ENCODE peak calls at places on chromosomes 11 and 22, in four cellular contexts. D is psoas muscle, U is upper lobe of right lung, M is lung. A is an unnamed sample. For H3K9me3, the result is how much of the 10 kb centered on the place peaks cover.

GRCh38 chr11:74037309-74037708 is 28.4 kb upstream of the UCP3 start:
- DNase-seq in D (no peak), U (no peak), M (no peak), A (no peak)

GRCh38 chr22:38817196-38817595 is 23.3 kb upstream of the DNAL4 start:
- DNase-seq in D (no peak), U (no peak), M (no peak), A (no peak)

GRCh38 chr11:44623716-44624491 is 58.4 kb downstream of the CD82 start:
- DNase-seq in D (no peak), U (peak), M (peak), A (no peak)

GRCh38 chr11:66676931-66677598 is 622 bp downstream of the RBM4B start:
- DNase-seq in D (no peak), U (no peak), M (no peak), A (no peak)

GRCh38 chr11:6271598-6271997 is 12.0 kb downstream of the CCKBR start:
- DNase-seq in D (no peak), U (no peak), M (no peak), A (no peak)

GRCh38 chr11:94283678-94284077 is 20.7 kb upstream of the IZUMO1R start:
- DNase-seq in D (no peak), U (no peak), M (no peak), A (no peak)

GRCh38 chr11:46364056-46364455 is 16.8 kb downstream of the DGKZ start:
- DNase-seq in D (no peak), U (no peak), M (no peak), A (peak)

GRCh38 chr11:46247090-46247489 is 30.4 kb upstream of the CREB3L1 start:
- DNase-seq in D (peak), U (no peak), M (no peak), A (no peak)

GRCh38 chr11:123197711-123198110 is 2.7 kb upstream of the CLMP start:
- DNase-seq in D (no peak), U (no peak), M (no peak), A (no peak)

GRCh38 chr11:218815-219593 is 11.5 kb downstream of the RIC8A start:
- DNase-seq in D (no peak), U (no peak), M (no peak), A (no peak)

GRCh38 chr11:12214751-12215150 is 104.4 kb downstream of the MICAL2 start:
- DNase-seq in D (no peak), U (no peak), M (no peak), A (no peak)

GRCh38 chr11:17019231-17019630 is 5.0 kb upstream of the PLEKHA7 start:
- DNase-seq in D (no peak), U (no peak), M (no peak), A (no peak)

GRCh38 chr11:16148301-16148787 is 208.0 kb downstream of the SOX6 start:
- DNase-seq in D (no peak), U (no peak), M (no peak), A (peak)

GRCh38 chr11:72752088-72752914 is at the start of gene ARAP1:
- DNase-seq in D (peak), U (peak), M (peak), A (peak)

GRCh38 chr11:15565846-15566245 is 451.1 kb downstream of the INSC start:
- DNase-seq in D (no peak), U (no peak), M (no peak), A (peak)

GRCh38 chr22:42645938-42646568 is 3.1 kb downstream of the CYB5R3 start:
- DNase-seq in D (no peak), U (no peak), M (no peak), A (no peak)

GRCh38 chr22:42646569-42647525 is 2.3 kb downstream of the CYB5R3 start:
- DNase-seq in D (no peak), U (peak), M (no peak), A (peak)

GRCh38 chr22:42649261-42650056 is at the start of gene CYB5R3:
- DNase-seq in D (peak), U (peak), M (peak), A (peak)

GRCh38 chr22:42648368-42649260 is 578 bp downstream of the CYB5R3 start:
- DNase-seq in D (peak), U (peak), M (peak), A (peak)

DNA sequence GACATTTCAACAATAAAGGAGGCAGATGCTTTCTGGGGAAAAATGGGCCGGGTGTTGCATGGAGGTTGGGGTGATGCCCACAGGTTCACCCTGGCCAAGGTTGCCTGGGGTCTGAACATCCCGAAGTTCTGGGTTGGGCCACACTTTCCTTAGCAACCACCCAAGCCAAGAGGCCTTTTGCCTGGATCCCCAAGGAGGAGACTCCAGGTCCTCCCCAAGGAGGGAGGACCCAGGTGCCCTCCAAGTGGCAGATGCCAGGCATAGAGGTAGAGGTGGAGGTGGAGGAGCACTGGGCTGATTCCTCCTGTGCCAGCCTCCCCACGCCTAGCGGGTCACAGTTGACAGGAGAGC is 1.2 kb downstream of the CYB5R3 start:
- DNase-seq in D (no peak), U (no peak), M (no peak), A (no peak)
- H3K4me3 ChIP-seq in D (peak), U (peak), M (peak), A (peak)

GRCh38 chr11:98143661-98144060 is 877.1 kb upstream of the CNTN5 start:
- DNase-seq in D (no peak), U (no peak), M (no peak), A (no peak)
- H3K9me3 ChIP-seq in D (under half), U (under half), M (under half), A (under half)

GRCh38 chr22:23071163-23072034 is 1.1 kb downstream of the GNAZ start:
- DNase-seq in D (peak), U (peak), M (no peak), A (peak)
- H3K4me3 ChIP-seq in D (peak), U (peak), M (no peak), A (peak)

DNA sequence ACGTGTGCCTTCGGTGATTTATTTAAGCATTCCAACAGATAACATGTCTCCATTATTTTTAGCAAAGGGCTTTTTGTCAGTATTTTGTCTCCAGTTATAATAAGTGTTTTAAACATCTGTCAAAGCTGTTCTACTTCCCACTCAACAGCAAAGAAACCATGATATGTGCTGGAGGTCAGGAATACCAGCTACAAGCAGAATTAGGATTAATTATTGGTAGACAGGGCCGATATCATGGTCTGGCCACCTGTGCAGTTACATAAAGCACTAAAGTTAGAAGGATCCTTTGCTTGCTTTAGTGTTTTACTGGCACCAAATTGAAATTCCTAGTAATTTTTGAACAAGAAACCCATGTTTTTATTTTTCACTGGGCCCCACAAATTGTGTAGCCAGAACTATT is 591.3 kb upstream of the ARHGAP42 start:
- DNase-seq in D (no peak), U (no peak), M (no peak), A (no peak)
- H3K9me3 ChIP-seq in D (under half), U (under half), M (under half), A (under half)

GRCh38 chr22:40081662-40082061 is 86.9 kb downstream of the FAM83F start:
- DNase-seq in D (no peak), U (no peak), M (no peak), A (no peak)

GRCh38 chr22:40082184-40082583 is 87.4 kb downstream of the FAM83F start:
- DNase-seq in D (no peak), U (no peak), M (no peak), A (no peak)

GRCh38 chr22:40077646-40078016 is 82.9 kb downstream of the FAM83F start:
- DNase-seq in D (no peak), U (no peak), M (no peak), A (no peak)

GRCh38 chr22:40071720-40072119 is 77.0 kb downstream of the FAM83F start:
- DNase-seq in D (no peak), U (no peak), M (no peak), A (no peak)

GRCh38 chr22:40076702-40077645 is 82.2 kb downstream of the FAM83F start:
- DNase-seq in D (no peak), U (no peak), M (no peak), A (no peak)
- H3K4me3 ChIP-seq in D (no peak), U (no peak), M (no peak), A (no peak)

GRCh38 chr11:54930930-54931329 is 224.3 kb downstream of the OR4A5 start:
- DNase-seq in D (no peak), U (no peak), M (no peak), A (no peak)
- H3K9me3 ChIP-seq in D (half or more), U (half or more), M (half or more), A (under half)

DNA sequence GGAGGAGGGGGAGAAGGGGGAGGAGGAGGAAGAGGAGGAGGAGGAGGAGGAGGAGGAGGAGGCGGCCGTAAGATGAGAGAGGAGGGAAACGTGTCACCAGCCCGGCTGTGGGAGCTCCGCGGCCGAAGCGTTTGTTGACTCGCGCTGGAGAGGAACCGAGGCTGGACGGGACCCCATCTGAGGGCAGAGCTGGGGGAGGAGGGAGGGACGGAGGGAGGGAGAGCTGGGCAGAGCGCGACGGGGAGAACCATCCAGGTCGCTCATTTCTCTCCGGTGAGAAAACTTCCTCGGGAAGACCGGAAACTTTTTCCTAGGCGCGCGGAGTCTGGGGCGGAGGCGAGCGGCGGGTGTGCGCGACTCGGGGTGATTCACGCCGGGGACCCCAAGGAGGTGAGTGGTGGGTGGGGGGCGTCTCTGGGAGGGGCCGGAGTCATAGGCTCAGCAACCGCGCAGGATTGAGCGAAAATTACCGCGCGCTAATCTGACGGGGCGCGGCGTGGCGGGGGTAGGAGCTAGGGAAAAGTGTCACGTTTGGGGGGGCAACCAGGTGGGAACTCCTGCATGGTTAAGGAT is 80.3 kb downstream of the PRR5L start:
- DNase-seq in D (peak), U (peak), M (no peak), A (peak)
- H3K4me3 ChIP-seq in D (peak), U (peak), M (peak), A (peak)